ENCODE peak calls at places on chromosomes 11 and 22, in seven cellular contexts. W is neuronal stem cell, V is mesendoderm, K is mesenchymal stem cell, X is H1, L is H9, B is trophoblast cell. D is an unnamed sample. For H3K4me1, the result is how much of the 10 kb centered on the place peaks cover.

GRCh38 chr22:18111759-18112330 is 1.2 kb downstream of the TUBA8 start:
- DNase-seq in W (no peak), V (no peak), K (no peak), X (peak), L (no peak), B (no peak), D (no peak)

GRCh38 chr11:101436511-101437142 is 147.2 kb downstream of the TRPC6 start:
- DNase-seq in W (peak), V (peak), K (peak), X (peak), L (peak), B (peak), D (peak)

GRCh38 chr11:72014761-72015320 is 16.1 kb downstream of the IL18BP start:
- DNase-seq in W (no peak), V (no peak), K (no peak), X (no peak), L (no peak), B (no peak), D (no peak)

GRCh38 chr11:67306769-67307544 is 3.6 kb downstream of the SSH3 start:
- DNase-seq in W (no peak), V (no peak), K (no peak), X (no peak), L (no peak), B (no peak), D (no peak)

GRCh38 chr22:36325163-36326031 is 62.4 kb downstream of the MYH9 start:
- DNase-seq in W (no peak), V (no peak), K (peak), X (no peak), L (no peak), B (no peak), D (peak)

GRCh38 chr22:23035557-23036277 is 34.6 kb upstream of the GNAZ start:
- DNase-seq in W (no peak), V (no peak), K (no peak), X (no peak), L (no peak), B (no peak), D (no peak)

GRCh38 chr11:8017071-8017470 is 29.9 kb downstream of the EIF3F start:
- DNase-seq in W (no peak), V (no peak), K (no peak), X (peak), L (peak), B (no peak), D (no peak)

GRCh38 chr22:35733036-35733435 is 15.4 kb downstream of the APOL5 start:
- DNase-seq in W (no peak), V (no peak), K (no peak), X (no peak), L (no peak), B (no peak), D (no peak)

GRCh38 chr11:76318744-76319384 is 62.1 kb downstream of the THAP12 start:
- DNase-seq in W (peak), V (peak), K (peak), X (peak), L (peak), B (peak), D (peak)

GRCh38 chr11:67436459-67437081 is 912 bp downstream of the PTPRCAP start:
- DNase-seq in W (no peak), V (peak), K (peak), X (peak), L (peak), B (peak), D (no peak)

GRCh38 chr11:61337706-61338268 is 4.8 kb downstream of the TKFC start:
- DNase-seq in W (no peak), V (no peak), K (no peak), X (no peak), L (no peak), B (no peak), D (no peak)

GRCh38 chr22:21579474-21579851 is 11.9 kb downstream of the UBE2L3 start:
- DNase-seq in W (no peak), V (no peak), K (no peak), X (no peak), L (no peak), B (no peak), D (no peak)

GRCh38 chr11:77141034-77141433 is 13.0 kb downstream of the MYO7A start:
- DNase-seq in W (no peak), V (no peak), K (peak), X (no peak), L (no peak), B (no peak), D (peak)

GRCh38 chr11:128745296-128746183 is 51.7 kb downstream of the FLI1 start:
- DNase-seq in W (no peak), V (peak), K (peak), X (no peak), L (no peak), B (no peak), D (peak)

GRCh38 chr11:15568440-15568839 is 453.7 kb downstream of the INSC start:
- DNase-seq in W (no peak), V (no peak), K (no peak), X (peak), L (no peak), B (no peak), D (no peak)

GRCh38 chr11:134712228-134713145 is 300.4 kb upstream of the B3GAT1 start:
- DNase-seq in W (no peak), V (no peak), K (no peak), X (no peak), L (no peak), B (no peak), D (no peak)

GRCh38 chr11:27965559-27965958 is 142.4 kb downstream of the KIF18A start:
- DNase-seq in W (peak), V (peak), K (no peak), X (no peak), L (no peak), B (peak), D (no peak)

GRCh38 chr11:70834277-70834940 is 418.0 kb downstream of the SHANK2 start:
- DNase-seq in W (no peak), V (peak), K (no peak), X (no peak), L (peak), B (no peak), D (peak)

GRCh38 chr11:114179234-114179941 is 116.8 kb upstream of the NNMT start:
- DNase-seq in W (no peak), V (no peak), K (peak), X (no peak), L (no peak), B (no peak), D (no peak)

DNA sequence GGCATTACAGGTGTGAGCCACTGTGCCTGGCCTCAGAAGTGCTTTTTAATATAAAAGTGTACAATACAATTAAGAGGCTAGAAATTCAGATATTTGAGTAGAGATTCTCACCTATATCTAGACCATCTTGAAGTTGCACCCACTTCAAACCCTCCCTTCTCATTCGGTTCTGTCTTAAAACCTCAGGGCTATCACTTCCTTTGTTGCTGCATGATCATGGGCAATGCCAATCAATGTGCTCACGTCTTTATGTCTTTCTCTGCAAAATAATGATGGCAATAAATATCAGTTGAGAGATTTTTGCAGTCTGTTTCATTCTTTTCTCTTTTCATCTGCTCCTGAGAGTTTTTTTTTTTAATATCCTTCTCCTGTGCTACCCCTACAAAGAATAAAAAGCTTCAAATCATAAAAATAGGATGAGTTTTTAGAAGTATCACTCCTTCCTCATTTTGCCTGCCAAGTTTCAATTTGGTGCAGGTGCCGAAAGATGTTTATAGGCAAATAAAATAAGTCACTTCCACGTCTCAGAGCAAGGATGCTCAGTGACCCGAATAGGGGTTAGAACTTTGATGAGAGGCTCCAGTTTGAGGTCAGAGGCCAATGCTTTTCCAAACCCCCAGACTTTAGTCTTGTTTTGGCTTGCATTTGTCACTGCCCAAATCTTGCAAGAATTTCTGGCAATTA is 9.5 kb upstream of the NUP160 start:
- DNase-seq in W (no peak), V (no peak), K (no peak), X (no peak), L (no peak), B (no peak), D (no peak)
- H3K4ac ChIP-seq in W (no peak), V (no peak), K (no peak), X (no peak), L (no peak), B (no peak), D (no peak)

GRCh38 chr11:47508595-47509555 is 44.1 kb downstream of the CELF1 start:
- DNase-seq in W (no peak), V (peak), K (no peak), X (no peak), L (no peak), B (no peak), D (no peak)

GRCh38 chr11:47510231-47510630 is 42.7 kb downstream of the CELF1 start:
- DNase-seq in W (no peak), V (no peak), K (no peak), X (no peak), L (no peak), B (no peak), D (peak)

GRCh38 chr11:47512701-47513100 is 40.2 kb downstream of the CELF1 start:
- DNase-seq in W (no peak), V (peak), K (peak), X (no peak), L (no peak), B (no peak), D (no peak)

GRCh38 chr11:47514825-47515647 is 37.9 kb downstream of the CELF1 start:
- DNase-seq in W (no peak), V (peak), K (peak), X (no peak), L (peak), B (peak), D (peak)

DNA sequence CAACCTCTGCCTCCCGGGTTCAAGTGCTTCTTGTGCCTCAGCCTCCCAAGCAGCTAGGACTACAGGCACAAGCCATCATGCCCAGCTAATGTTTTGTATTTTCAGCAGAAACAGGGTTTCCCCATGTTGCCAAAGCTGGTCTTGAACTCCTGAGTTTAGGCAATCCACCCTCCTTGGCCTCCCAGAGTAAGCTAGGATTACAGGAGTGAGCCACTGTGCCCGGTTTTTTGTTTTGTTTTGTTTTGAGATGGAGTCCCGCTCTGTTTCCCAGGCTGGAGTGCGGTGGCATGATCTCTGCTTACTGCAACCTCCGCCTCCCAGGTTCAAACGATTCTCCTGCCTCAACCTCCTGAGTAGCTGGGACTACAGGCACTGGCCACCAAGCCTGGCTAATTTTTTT is 41.0 kb downstream of the CELF1 start:
- DNase-seq in W (no peak), V (no peak), K (peak), X (no peak), L (no peak), B (no peak), D (no peak)
- H3K4me1 ChIP-seq in W (under half), V (under half), K (under half), X (under half), L (under half), B (under half), D (under half)

DNA sequence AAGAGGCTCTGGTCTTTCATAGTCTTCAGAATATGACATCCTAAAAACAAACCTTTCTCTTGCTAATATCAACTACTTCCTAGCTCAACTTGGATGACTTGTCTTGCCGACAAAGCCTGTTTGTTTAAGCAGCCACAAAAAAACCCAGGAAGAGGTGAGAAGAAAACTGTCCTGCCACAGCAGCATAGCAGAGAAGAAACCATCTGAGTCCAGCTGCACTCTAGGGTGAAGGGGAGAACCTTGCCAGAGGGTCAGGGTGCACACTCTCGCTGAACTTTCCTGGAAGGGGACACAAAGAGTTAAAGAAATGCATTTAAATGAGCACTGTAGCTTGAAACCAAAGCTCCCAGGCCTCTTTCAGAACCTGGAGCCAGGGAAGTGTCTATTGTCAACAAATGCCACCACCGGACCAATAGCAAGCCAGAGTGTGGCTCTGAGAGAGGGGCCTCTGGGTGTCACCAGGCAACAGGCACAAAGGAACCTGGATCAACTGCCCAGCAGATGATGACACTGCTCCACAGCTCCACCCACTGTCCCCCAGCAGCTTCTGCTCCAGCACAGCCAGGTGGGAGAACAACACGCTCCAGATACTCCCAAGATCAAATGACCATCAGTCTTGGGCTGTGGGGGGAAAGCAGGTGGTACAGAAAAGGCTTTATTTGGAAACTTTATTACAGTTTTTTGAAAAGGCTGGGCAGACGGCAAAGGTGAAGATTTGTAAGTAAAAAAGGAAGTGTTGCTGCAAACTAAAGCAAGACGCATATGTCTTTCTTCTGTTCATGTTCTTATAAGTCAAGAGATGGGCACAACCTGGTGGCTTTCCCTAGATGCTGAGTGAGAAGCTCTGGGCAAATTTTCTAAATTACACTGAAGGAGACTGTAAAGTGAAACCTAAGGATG is 105.7 kb downstream of the RASSF10 start:
- DNase-seq in W (peak), V (peak), K (no peak), X (no peak), L (peak), B (no peak), D (no peak)
- H3K4ac ChIP-seq in W (no peak), V (peak), K (no peak), X (no peak), L (no peak), B (peak), D (no peak)

GRCh38 chr11:836274-836673 is 3.5 kb downstream of the CD151 start:
- DNase-seq in W (no peak), V (no peak), K (no peak), X (no peak), L (no peak), B (no peak), D (no peak)
- H3K4me1 ChIP-seq in W (under half), V (under half), K (half or more), X (under half), L (under half), B (under half), D (under half)

GRCh38 chr22:33496112-33496511 is 424.2 kb downstream of the LARGE1 start:
- DNase-seq in W (no peak), V (no peak), K (no peak), X (no peak), L (no peak), B (no peak), D (no peak)

GRCh38 chr22:33492210-33492651 is 428.0 kb downstream of the LARGE1 start:
- DNase-seq in W (no peak), V (peak), K (peak), X (peak), L (no peak), B (no peak), D (no peak)

GRCh38 chr22:33493476-33494205 is 426.6 kb downstream of the LARGE1 start:
- DNase-seq in W (no peak), V (no peak), K (no peak), X (no peak), L (no peak), B (no peak), D (no peak)
- H3K4ac ChIP-seq in W (no peak), V (no peak), K (no peak), X (no peak), L (no peak), B (no peak), D (no peak)

GRCh38 chr11:65445101-65445603 is 22.6 kb downstream of the NEAT1 start:
- DNase-seq in W (no peak), V (no peak), K (peak), X (no peak), L (no peak), B (peak), D (peak)

GRCh38 chr11:65445604-65446445 is 23.2 kb downstream of the NEAT1 start:
- DNase-seq in W (no peak), V (no peak), K (peak), X (no peak), L (no peak), B (peak), D (peak)

GRCh38 chr11:65440831-65441499 is 18.4 kb downstream of the NEAT1 start:
- DNase-seq in W (no peak), V (no peak), K (peak), X (no peak), L (no peak), B (peak), D (peak)

GRCh38 chr11:65444314-65445051 is 21.9 kb downstream of the NEAT1 start:
- DNase-seq in W (no peak), V (no peak), K (peak), X (no peak), L (no peak), B (peak), D (peak)

GRCh38 chr11:65442952-65443351 is 20.4 kb downstream of the NEAT1 start:
- DNase-seq in W (no peak), V (no peak), K (peak), X (no peak), L (no peak), B (peak), D (peak)
- H3K4me1 ChIP-seq in W (under half), V (under half), K (under half), X (under half), L (under half), B (under half), D (under half)

GRCh38 chr11:65382036-65382803 is at the start of gene SLC25A45:
- DNase-seq in W (no peak), V (peak), K (peak), X (peak), L (peak), B (peak), D (peak)
- H3K4ac ChIP-seq in W (no peak), V (peak), K (peak), X (no peak), L (no peak), B (peak), D (peak)

DNA sequence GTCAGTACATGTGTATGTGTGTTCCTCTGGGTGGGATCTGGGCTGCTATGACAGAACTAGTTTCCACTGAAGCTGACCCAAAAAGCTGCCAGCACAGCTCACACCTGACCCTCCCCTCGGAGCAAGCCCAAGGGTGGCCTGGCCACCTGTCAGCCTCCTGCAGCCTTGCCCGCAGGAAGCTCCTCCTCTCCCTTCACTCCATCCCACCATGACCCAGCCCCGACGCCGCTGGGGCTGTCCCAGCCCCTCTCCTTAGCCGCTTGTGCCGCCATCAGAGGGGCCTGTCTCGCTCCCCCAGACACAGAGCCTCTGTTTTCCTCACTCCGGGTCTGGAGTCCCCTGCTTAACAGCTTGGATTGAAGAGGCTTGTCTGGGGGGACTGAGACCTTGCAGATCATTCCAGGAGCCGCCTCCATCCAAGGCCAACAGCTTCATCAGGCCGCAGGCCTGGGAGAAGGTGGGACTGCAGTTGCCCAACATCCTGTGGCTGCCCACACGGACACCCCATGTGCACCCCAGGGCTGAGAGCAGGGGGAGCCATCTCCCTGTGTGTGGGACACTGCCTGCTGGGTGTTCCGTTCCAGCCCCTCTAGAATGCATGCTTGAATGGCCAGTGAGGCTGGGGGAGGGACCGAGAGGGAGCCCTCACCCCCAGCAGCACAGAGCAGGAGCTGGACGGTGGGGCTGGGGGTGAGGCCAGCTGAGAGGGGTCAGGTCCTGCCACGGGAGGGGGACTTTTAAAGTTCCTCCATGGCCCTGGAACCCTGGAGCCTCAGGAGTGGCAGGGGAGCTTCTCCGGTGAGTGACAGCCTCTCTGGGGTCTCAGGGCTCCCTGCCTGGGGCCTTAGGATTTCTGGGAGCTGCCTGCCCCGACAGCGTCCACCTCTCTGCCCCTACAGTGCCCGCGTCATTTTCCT is 696 bp downstream of the MRGPRF start:
- DNase-seq in W (no peak), V (no peak), K (peak), X (peak), L (no peak), B (no peak), D (peak)
- H3K4me1 ChIP-seq in W (half or more), V (under half), K (half or more), X (under half), L (under half), B (under half), D (under half)

DNA sequence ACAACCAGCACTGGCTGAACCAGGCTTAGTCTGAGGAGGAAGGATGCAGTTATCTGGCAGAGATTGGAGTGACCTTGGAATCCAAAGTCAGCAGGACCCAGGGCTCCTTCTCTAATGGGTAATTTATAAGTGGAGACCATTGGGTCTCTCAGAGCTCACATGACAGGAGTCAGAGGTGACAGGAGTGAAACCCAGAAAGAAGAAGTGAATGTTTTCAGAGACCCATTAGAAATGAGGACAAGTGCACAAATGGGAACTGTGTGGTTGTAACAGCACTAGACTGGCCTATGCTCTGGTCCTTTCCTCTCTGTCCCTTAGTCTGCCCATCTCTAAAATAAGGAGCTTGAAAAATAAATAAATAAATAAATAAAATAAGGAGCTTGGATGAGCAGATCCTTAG is 107.4 kb downstream of the SERGEF start:
- DNase-seq in W (no peak), V (no peak), K (no peak), X (no peak), L (no peak), B (no peak), D (no peak)
- H3K4ac ChIP-seq in W (no peak), V (no peak), K (no peak), X (no peak), L (no peak), B (no peak), D (no peak)